ENCODE peak calls at places on chromosome 4, in six cellular contexts. One of them, this sample, is unnamed.

GRCh38 chr4:81527709-81528108 is 56.0 kb upstream of the RASGEF1B start:
- DNase-seq in tibial nerve: no peak
- DNase-seq in CD4-positive, alpha-beta T cell: no peak
- DNase-seq in cardiac muscle cell: no peak
- DNase-seq in SK-N-SH: no peak
- DNase-seq in GM13976: no peak
- DNase-seq in this sample: no peak

GRCh38 chr4:153249199-153250154 is 45.2 kb downstream of the TRIM2 start:
- DNase-seq in tibial nerve: peak; percentile 25
- DNase-seq in CD4-positive, alpha-beta T cell: peak; percentile 73
- DNase-seq in cardiac muscle cell: peak; percentile 89
- DNase-seq in SK-N-SH: peak; percentile 94
- DNase-seq in GM13976: peak; percentile 94
- DNase-seq in this sample: peak; percentile 93

GRCh38 chr4:159946983-159947645 is 844.2 kb downstream of the RAPGEF2 start:
- DNase-seq in tibial nerve: no peak
- DNase-seq in CD4-positive, alpha-beta T cell: no peak
- DNase-seq in cardiac muscle cell: peak; percentile 72
- DNase-seq in SK-N-SH: peak; percentile 40
- DNase-seq in GM13976: peak; percentile 24
- DNase-seq in this sample: no peak

GRCh38 chr4:124589827-124590226 is 122.7 kb downstream of the ANKRD50 start:
- DNase-seq in tibial nerve: no peak
- DNase-seq in CD4-positive, alpha-beta T cell: no peak
- DNase-seq in cardiac muscle cell: no peak
- DNase-seq in SK-N-SH: no peak
- DNase-seq in GM13976: no peak
- DNase-seq in this sample: no peak

GRCh38 chr4:172042714-172043114 is 229.5 kb downstream of the GALNTL6 start:
- DNase-seq in tibial nerve: no peak
- DNase-seq in CD4-positive, alpha-beta T cell: no peak
- DNase-seq in cardiac muscle cell: peak; percentile 12
- DNase-seq in SK-N-SH: no peak
- DNase-seq in GM13976: no peak
- DNase-seq in this sample: no peak

GRCh38 chr4:25234390-25235367 is 846 bp downstream of the PI4K2B start:
- DNase-seq in tibial nerve: no peak
- DNase-seq in CD4-positive, alpha-beta T cell: peak; percentile 13
- DNase-seq in cardiac muscle cell: peak; percentile 77
- DNase-seq in SK-N-SH: peak; percentile 71
- DNase-seq in GM13976: peak; percentile 75
- DNase-seq in this sample: no peak

GRCh38 chr4:24042094-24042493 is 152.2 kb upstream of the PPARGC1A start:
- DNase-seq in tibial nerve: no peak
- DNase-seq in CD4-positive, alpha-beta T cell: no peak
- DNase-seq in cardiac muscle cell: no peak
- DNase-seq in SK-N-SH: no peak
- DNase-seq in GM13976: no peak
- DNase-seq in this sample: no peak

GRCh38 chr4:117447925-117448324 is 362.5 kb upstream of the TRAM1L1 start:
- DNase-seq in tibial nerve: no peak
- DNase-seq in CD4-positive, alpha-beta T cell: no peak
- DNase-seq in cardiac muscle cell: no peak
- DNase-seq in SK-N-SH: no peak
- DNase-seq in GM13976: no peak
- DNase-seq in this sample: no peak

GRCh38 chr4:140952709-140953108 is 180.6 kb downstream of the RNF150 start:
- DNase-seq in tibial nerve: no peak
- DNase-seq in CD4-positive, alpha-beta T cell: no peak
- DNase-seq in cardiac muscle cell: no peak
- DNase-seq in SK-N-SH: no peak
- DNase-seq in GM13976: no peak
- DNase-seq in this sample: no peak

GRCh38 chr4:71456841-71457240 is 118.0 kb downstream of the SLC4A4 start:
- DNase-seq in tibial nerve: no peak
- DNase-seq in CD4-positive, alpha-beta T cell: no peak
- DNase-seq in cardiac muscle cell: no peak
- DNase-seq in SK-N-SH: no peak
- DNase-seq in GM13976: no peak
- DNase-seq in this sample: no peak

GRCh38 chr4:140718240-140718639 is 37.9 kb downstream of the TBC1D9 start:
- DNase-seq in tibial nerve: no peak
- DNase-seq in CD4-positive, alpha-beta T cell: no peak
- DNase-seq in cardiac muscle cell: no peak
- DNase-seq in SK-N-SH: no peak
- DNase-seq in GM13976: no peak
- DNase-seq in this sample: no peak

GRCh38 chr4:184942447-184943425 is 75.6 kb upstream of the HELT start:
- DNase-seq in tibial nerve: no peak
- DNase-seq in CD4-positive, alpha-beta T cell: no peak
- DNase-seq in cardiac muscle cell: peak; percentile 51
- DNase-seq in SK-N-SH: no peak
- DNase-seq in GM13976: no peak
- DNase-seq in this sample: no peak

GRCh38 chr4:156946508-156947197 is 24.9 kb downstream of the PDGFC start:
- DNase-seq in tibial nerve: no peak
- DNase-seq in CD4-positive, alpha-beta T cell: no peak
- DNase-seq in cardiac muscle cell: no peak
- DNase-seq in SK-N-SH: no peak
- DNase-seq in GM13976: no peak
- DNase-seq in this sample: no peak

GRCh38 chr4:81164623-81165416 is 50.2 kb downstream of the PRKG2 start:
- DNase-seq in tibial nerve: no peak
- DNase-seq in CD4-positive, alpha-beta T cell: no peak
- DNase-seq in cardiac muscle cell: no peak
- DNase-seq in SK-N-SH: no peak
- DNase-seq in GM13976: no peak
- DNase-seq in this sample: no peak

GRCh38 chr4:189143255-189143654 is 797.4 kb upstream of the FRG1 start:
- DNase-seq in tibial nerve: no peak
- DNase-seq in CD4-positive, alpha-beta T cell: no peak
- DNase-seq in cardiac muscle cell: no peak
- DNase-seq in SK-N-SH: no peak
- DNase-seq in GM13976: no peak
- DNase-seq in this sample: no peak

GRCh38 chr4:125951275-125951887 is 636.6 kb downstream of the FAT4 start:
- DNase-seq in tibial nerve: no peak
- DNase-seq in CD4-positive, alpha-beta T cell: no peak
- DNase-seq in cardiac muscle cell: no peak
- DNase-seq in SK-N-SH: peak; percentile 18
- DNase-seq in GM13976: no peak
- DNase-seq in this sample: no peak

GRCh38 chr4:154982187-154983047 is 201.3 kb downstream of the RBM46 start:
- DNase-seq in tibial nerve: peak; percentile 25
- DNase-seq in CD4-positive, alpha-beta T cell: peak; percentile 5
- DNase-seq in cardiac muscle cell: peak; percentile 70
- DNase-seq in SK-N-SH: peak; percentile 58
- DNase-seq in GM13976: peak; percentile 39
- DNase-seq in this sample: no peak

GRCh38 chr4:55169352-55169959 is 44.1 kb upstream of the KDR start:
- DNase-seq in tibial nerve: no peak
- DNase-seq in CD4-positive, alpha-beta T cell: no peak
- DNase-seq in cardiac muscle cell: no peak
- DNase-seq in SK-N-SH: no peak
- DNase-seq in GM13976: no peak
- DNase-seq in this sample: no peak

GRCh38 chr4:41360214-41360910 is 103.6 kb downstream of the UCHL1 start:
- DNase-seq in tibial nerve: peak; percentile 29
- DNase-seq in CD4-positive, alpha-beta T cell: no peak
- DNase-seq in cardiac muscle cell: peak; percentile 85
- DNase-seq in SK-N-SH: peak; percentile 90
- DNase-seq in GM13976: peak; percentile 48
- DNase-seq in this sample: peak; percentile 65

GRCh38 chr4:169840554-169840953 is 82.8 kb upstream of the HPF1 start:
- DNase-seq in tibial nerve: no peak
- DNase-seq in CD4-positive, alpha-beta T cell: no peak
- DNase-seq in cardiac muscle cell: no peak
- DNase-seq in SK-N-SH: no peak
- DNase-seq in GM13976: no peak
- DNase-seq in this sample: no peak

GRCh38 chr4:61772116-61772515 is 572.0 kb downstream of the ADGRL3 start:
- DNase-seq in tibial nerve: no peak
- DNase-seq in CD4-positive, alpha-beta T cell: no peak
- DNase-seq in cardiac muscle cell: no peak
- DNase-seq in SK-N-SH: no peak
- DNase-seq in GM13976: no peak
- DNase-seq in this sample: no peak

GRCh38 chr4:1381944-1382541 is 24.2 kb downstream of the NKX1-1 start:
- DNase-seq in tibial nerve: no peak
- DNase-seq in CD4-positive, alpha-beta T cell: no peak
- DNase-seq in cardiac muscle cell: no peak
- DNase-seq in SK-N-SH: no peak
- DNase-seq in GM13976: no peak
- DNase-seq in this sample: no peak

GRCh38 chr4:84529169-84529751 is 30.2 kb upstream of the NKX6-1 start:
- DNase-seq in tibial nerve: no peak
- DNase-seq in CD4-positive, alpha-beta T cell: no peak
- DNase-seq in cardiac muscle cell: peak; percentile 57
- DNase-seq in SK-N-SH: peak; percentile 11
- DNase-seq in GM13976: peak; percentile 17
- DNase-seq in this sample: no peak

GRCh38 chr4:121217385-121217784 is 53.3 kb upstream of the TNIP3 start:
- DNase-seq in tibial nerve: no peak
- DNase-seq in CD4-positive, alpha-beta T cell: no peak
- DNase-seq in cardiac muscle cell: no peak
- DNase-seq in SK-N-SH: no peak
- DNase-seq in GM13976: no peak
- DNase-seq in this sample: no peak

GRCh38 chr4:41334182-41334581 is 77.5 kb downstream of the UCHL1 start:
- DNase-seq in tibial nerve: no peak
- DNase-seq in CD4-positive, alpha-beta T cell: no peak
- DNase-seq in cardiac muscle cell: no peak
- DNase-seq in SK-N-SH: no peak
- DNase-seq in GM13976: no peak
- DNase-seq in this sample: no peak

DNA sequence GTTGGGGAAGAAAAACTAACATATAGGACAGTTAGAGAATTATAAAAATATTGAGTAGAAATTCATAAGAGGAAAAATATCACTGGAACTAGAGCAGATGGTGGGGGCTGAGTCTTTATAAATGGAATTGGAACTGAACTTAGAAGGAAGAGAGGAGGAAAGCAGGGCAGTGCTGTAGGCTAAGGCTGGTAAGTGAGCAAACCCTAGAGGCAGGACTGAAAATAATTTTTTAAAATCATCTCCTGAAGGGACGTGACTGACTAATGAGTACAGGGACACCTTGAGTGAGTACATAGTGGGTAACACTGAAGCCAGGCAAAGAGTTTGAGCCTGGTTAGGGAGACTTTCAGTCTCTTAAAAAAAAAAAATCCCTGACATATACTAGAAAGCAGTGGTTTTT is 63.3 kb downstream of the GALNT7 start:
- DNase-seq in tibial nerve: no peak
- DNase-seq in CD4-positive, alpha-beta T cell: no peak
- DNase-seq in cardiac muscle cell: no peak
- DNase-seq in SK-N-SH: no peak
- DNase-seq in GM13976: no peak
- DNase-seq in this sample: no peak
- TF ChIP-seq CTCF in tibial nerve: no peak
- TF ChIP-seq CTCF in CD4-positive, alpha-beta T cell: no peak
- TF ChIP-seq CTCF in cardiac muscle cell: peak; percentile 41
- TF ChIP-seq CTCF in SK-N-SH: peak; percentile 43
- TF ChIP-seq CTCF in GM13976: no peak
- TF ChIP-seq CTCF in this sample: peak; percentile 4

GRCh38 chr4:183636488-183636887 is 22.5 kb downstream of the RWDD4 start:
- DNase-seq in tibial nerve: no peak
- DNase-seq in CD4-positive, alpha-beta T cell: no peak
- DNase-seq in cardiac muscle cell: no peak
- DNase-seq in SK-N-SH: no peak
- DNase-seq in GM13976: no peak
- DNase-seq in this sample: no peak
- TF ChIP-seq CTCF in tibial nerve: no peak
- TF ChIP-seq CTCF in CD4-positive, alpha-beta T cell: no peak
- TF ChIP-seq CTCF in cardiac muscle cell: no peak
- TF ChIP-seq CTCF in SK-N-SH: no peak
- TF ChIP-seq CTCF in GM13976: no peak
- TF ChIP-seq CTCF in this sample: no peak

GRCh38 chr4:180808862-180809261 is 1434.3 kb upstream of the TENM3 start:
- DNase-seq in tibial nerve: no peak
- DNase-seq in CD4-positive, alpha-beta T cell: no peak
- DNase-seq in cardiac muscle cell: no peak
- DNase-seq in SK-N-SH: no peak
- DNase-seq in GM13976: no peak
- DNase-seq in this sample: no peak

GRCh38 chr4:180799798-180800197 is 1443.4 kb upstream of the TENM3 start:
- DNase-seq in tibial nerve: no peak
- DNase-seq in CD4-positive, alpha-beta T cell: no peak
- DNase-seq in cardiac muscle cell: no peak
- DNase-seq in SK-N-SH: no peak
- DNase-seq in GM13976: no peak
- DNase-seq in this sample: no peak

GRCh38 chr4:180810581-180810980 is 1432.6 kb upstream of the TENM3 start:
- DNase-seq in tibial nerve: no peak
- DNase-seq in CD4-positive, alpha-beta T cell: no peak
- DNase-seq in cardiac muscle cell: no peak
- DNase-seq in SK-N-SH: no peak
- DNase-seq in GM13976: no peak
- DNase-seq in this sample: no peak

GRCh38 chr4:180809439-180809838 is 1433.8 kb upstream of the TENM3 start:
- DNase-seq in tibial nerve: no peak
- DNase-seq in CD4-positive, alpha-beta T cell: no peak
- DNase-seq in cardiac muscle cell: no peak
- DNase-seq in SK-N-SH: no peak
- DNase-seq in GM13976: no peak
- DNase-seq in this sample: no peak

DNA sequence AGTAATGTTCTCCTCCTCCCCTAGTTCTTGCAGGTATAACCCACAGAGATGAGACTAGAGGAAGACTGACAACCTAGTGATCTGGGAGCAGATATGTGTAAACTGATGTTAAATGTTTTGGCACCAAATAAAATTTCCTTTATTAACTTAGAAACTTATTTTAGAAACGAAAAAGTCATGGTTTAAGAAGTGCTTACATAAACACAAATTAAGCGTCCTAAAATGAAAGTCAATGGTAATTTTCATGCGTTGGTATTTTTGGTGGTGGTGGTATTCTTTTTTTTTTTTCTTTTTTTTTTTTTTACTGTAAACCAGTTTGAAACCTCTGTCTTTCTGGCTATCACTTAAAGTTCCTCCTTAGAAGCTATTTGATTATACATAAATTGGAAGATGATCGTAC is 1438.1 kb upstream of the TENM3 start:
- DNase-seq in tibial nerve: no peak
- DNase-seq in CD4-positive, alpha-beta T cell: no peak
- DNase-seq in cardiac muscle cell: no peak
- DNase-seq in SK-N-SH: no peak
- DNase-seq in GM13976: no peak
- DNase-seq in this sample: no peak
- TF ChIP-seq CTCF in tibial nerve: no peak
- TF ChIP-seq CTCF in CD4-positive, alpha-beta T cell: no peak
- TF ChIP-seq CTCF in cardiac muscle cell: no peak
- TF ChIP-seq CTCF in SK-N-SH: no peak
- TF ChIP-seq CTCF in GM13976: no peak
- TF ChIP-seq CTCF in this sample: no peak

DNA sequence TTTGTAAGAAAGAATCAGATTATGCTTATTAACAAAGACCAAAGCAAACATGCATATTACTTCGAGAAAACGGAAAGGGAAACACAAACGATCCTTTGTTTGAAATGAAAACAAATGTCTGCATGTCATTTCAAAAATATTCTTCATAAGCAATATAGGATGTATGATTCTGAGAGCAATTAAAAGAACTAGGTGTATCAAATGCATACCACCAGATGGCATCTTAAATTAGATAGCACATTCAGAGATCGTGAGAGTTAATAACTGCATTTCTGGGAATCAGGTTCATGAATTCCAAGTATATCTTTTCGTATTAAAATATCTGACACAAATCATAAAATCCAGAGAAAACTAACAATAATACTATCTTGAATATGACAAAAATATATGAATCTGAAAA is 159.5 kb downstream of the PPP3CA start:
- DNase-seq in tibial nerve: no peak
- DNase-seq in CD4-positive, alpha-beta T cell: no peak
- DNase-seq in cardiac muscle cell: no peak
- DNase-seq in SK-N-SH: no peak
- DNase-seq in GM13976: no peak
- DNase-seq in this sample: no peak
- TF ChIP-seq CTCF in tibial nerve: peak; percentile 26
- TF ChIP-seq CTCF in CD4-positive, alpha-beta T cell: no peak
- TF ChIP-seq CTCF in cardiac muscle cell: peak; percentile 11
- TF ChIP-seq CTCF in SK-N-SH: peak; percentile 42
- TF ChIP-seq CTCF in GM13976: no peak
- TF ChIP-seq CTCF in this sample: peak; percentile 41